ENCODE peak calls at places on chromosomes 16 and 17, in nine cellular contexts. J is choroid plexus epithelial cell; W is HFF-Myc; T is CD8-positive, alpha-beta T cell; C is GM06990; B is WERI-Rb-1; V is tibial artery; A is transverse colon; L is foreskin fibroblast. N is an unnamed sample.

GRCh38 chr17:5901731-5902660 is 168.2 kb upstream of the WSCD1 start:
- DNase-seq in J (no peak), W (no peak), T (no peak), C (no peak), B (no peak), V (no peak), A (no peak), L (no peak), N (no peak)

GRCh38 chr16:61797960-61798359 is 238.3 kb downstream of the CDH8 start:
- DNase-seq in J (no peak), W (no peak), T (no peak), C (no peak), B (no peak), V (no peak), A (no peak), L (no peak), N (no peak)

GRCh38 chr16:4840984-4841383 is 6.1 kb downstream of the GLYR1 start:
- DNase-seq in J (no peak), W (no peak), T (no peak), C (no peak), B (no peak), V (no peak), A (no peak), L (no peak), N (no peak)

GRCh38 chr17:40315678-40316570 is 6.9 kb downstream of the RARA start:
- DNase-seq in J (no peak), W (no peak), T (no peak), C (no peak), B (no peak), V (no peak), A (no peak), L (no peak), N (no peak)

GRCh38 chr17:82058230-82058854 is 6.6 kb downstream of the GPS1 start:
- DNase-seq in J (no peak), W (no peak), T (no peak), C (peak), B (no peak), V (no peak), A (no peak), L (no peak), N (no peak)

GRCh38 chr16:28981517-28981916 is 3.3 kb upstream of the LAT start:
- DNase-seq in J (peak), W (no peak), T (no peak), C (no peak), B (peak), V (no peak), A (no peak), L (no peak), N (no peak)

GRCh38 chr17:40499551-40500189 is 1.8 kb downstream of the TNS4 start:
- DNase-seq in J (peak), W (no peak), T (no peak), C (no peak), B (peak), V (peak), A (peak), L (peak), N (no peak)

GRCh38 chr17:64423881-64424280 is 25.0 kb upstream of the MILR1 start:
- DNase-seq in J (peak), W (no peak), T (no peak), C (no peak), B (no peak), V (no peak), A (no peak), L (no peak), N (no peak)

GRCh38 chr17:80569936-80570335 is 25.3 kb downstream of the RPTOR start:
- DNase-seq in J (no peak), W (no peak), T (no peak), C (no peak), B (no peak), V (no peak), A (no peak), L (no peak), N (no peak)

GRCh38 chr17:17739388-17740066 is 58.3 kb downstream of the RAI1 start:
- DNase-seq in J (peak), W (no peak), T (no peak), C (no peak), B (peak), V (no peak), A (peak), L (peak), N (no peak)

GRCh38 chr17:50176559-50177471 is 11.0 kb downstream of the SGCA start:
- DNase-seq in J (peak), W (no peak), T (no peak), C (no peak), B (no peak), V (no peak), A (no peak), L (no peak), N (no peak)

GRCh38 chr17:81803728-81804558 is at the start of gene GCGR:
- DNase-seq in J (no peak), W (no peak), T (no peak), C (no peak), B (peak), V (no peak), A (no peak), L (no peak), N (no peak)

GRCh38 chr16:54883358-54883757 is 47.3 kb upstream of the IRX5 start:
- DNase-seq in J (no peak), W (no peak), T (no peak), C (no peak), B (no peak), V (no peak), A (no peak), L (no peak), N (no peak)

GRCh38 chr17:2396568-2397246 is 4.2 kb downstream of the MNT start:
- DNase-seq in J (peak), W (no peak), T (no peak), C (peak), B (peak), V (peak), A (peak), L (peak), N (peak)

GRCh38 chr17:78748730-78749317 is 33.2 kb downstream of the CYTH1 start:
- DNase-seq in J (peak), W (peak), T (peak), C (peak), B (no peak), V (peak), A (peak), L (peak), N (no peak)

GRCh38 chr17:8175795-8176196 is 384 bp downstream of the TMEM107 start:
- DNase-seq in J (no peak), W (no peak), T (no peak), C (no peak), B (no peak), V (no peak), A (peak), L (no peak), N (no peak)

GRCh38 chr16:4521971-4522623 is 16.5 kb downstream of the CDIP1 start:
- DNase-seq in J (peak), W (no peak), T (no peak), C (no peak), B (peak), V (no peak), A (no peak), L (peak), N (no peak)

GRCh38 chr17:82670661-82671060 is 22.4 kb upstream of the WDR45B start:
- DNase-seq in J (no peak), W (no peak), T (no peak), C (no peak), B (no peak), V (no peak), A (no peak), L (no peak), N (no peak)

GRCh38 chr16:83952587-83952939 is 477 bp upstream of the OSGIN1 start:
- DNase-seq in J (no peak), W (peak), T (no peak), C (no peak), B (no peak), V (no peak), A (no peak), L (no peak), N (no peak)

GRCh38 chr17:74746922-74747321 is 1.5 kb upstream of the NHERF1 start:
- DNase-seq in J (no peak), W (no peak), T (no peak), C (no peak), B (no peak), V (no peak), A (no peak), L (no peak), N (no peak)

GRCh38 chr16:70432304-70432799 is 6.5 kb downstream of the ST3GAL2 start:
- DNase-seq in J (no peak), W (no peak), T (no peak), C (no peak), B (no peak), V (no peak), A (no peak), L (no peak), N (no peak)

GRCh38 chr17:39027037-39027436 is 59.8 kb upstream of the FBXO47 start:
- DNase-seq in J (no peak), W (no peak), T (no peak), C (peak), B (peak), V (peak), A (peak), L (no peak), N (no peak)

GRCh38 chr16:52366997-52367396 is 179.9 kb downstream of the TOX3 start:
- DNase-seq in J (no peak), W (no peak), T (no peak), C (no peak), B (no peak), V (no peak), A (no peak), L (no peak), N (no peak)

GRCh38 chr16:85436636-85437160 is 176.4 kb upstream of the GSE1 start:
- DNase-seq in J (no peak), W (no peak), T (no peak), C (no peak), B (peak), V (no peak), A (peak), L (no peak), N (no peak)

GRCh38 chr16:14168146-14168545 is 97.0 kb downstream of the MRTFB start:
- DNase-seq in J (peak), W (no peak), T (no peak), C (no peak), B (no peak), V (no peak), A (no peak), L (no peak), N (no peak)

GRCh38 chr17:66707051-66707450 is 127.9 kb upstream of the CACNG5 start:
- DNase-seq in J (no peak), W (no peak), T (no peak), C (no peak), B (no peak), V (no peak), A (no peak), L (no peak), N (no peak)

GRCh38 chr16:73231969-73232554 is 184.1 kb upstream of the ZFHX3 start:
- DNase-seq in J (no peak), W (no peak), T (no peak), C (no peak), B (no peak), V (no peak), A (no peak), L (no peak), N (no peak)

GRCh38 chr16:73233423-73233762 is 185.5 kb upstream of the ZFHX3 start:
- DNase-seq in J (no peak), W (no peak), T (no peak), C (no peak), B (no peak), V (no peak), A (no peak), L (no peak), N (no peak)

GRCh38 chr16:73231379-73231778 is 183.5 kb upstream of the ZFHX3 start:
- DNase-seq in J (no peak), W (no peak), T (no peak), C (no peak), B (no peak), V (no peak), A (no peak), L (no peak), N (no peak)

GRCh38 chr16:73230651-73231050 is 182.7 kb upstream of the ZFHX3 start:
- DNase-seq in J (no peak), W (no peak), T (no peak), C (no peak), B (no peak), V (no peak), A (no peak), L (no peak), N (no peak)

DNA sequence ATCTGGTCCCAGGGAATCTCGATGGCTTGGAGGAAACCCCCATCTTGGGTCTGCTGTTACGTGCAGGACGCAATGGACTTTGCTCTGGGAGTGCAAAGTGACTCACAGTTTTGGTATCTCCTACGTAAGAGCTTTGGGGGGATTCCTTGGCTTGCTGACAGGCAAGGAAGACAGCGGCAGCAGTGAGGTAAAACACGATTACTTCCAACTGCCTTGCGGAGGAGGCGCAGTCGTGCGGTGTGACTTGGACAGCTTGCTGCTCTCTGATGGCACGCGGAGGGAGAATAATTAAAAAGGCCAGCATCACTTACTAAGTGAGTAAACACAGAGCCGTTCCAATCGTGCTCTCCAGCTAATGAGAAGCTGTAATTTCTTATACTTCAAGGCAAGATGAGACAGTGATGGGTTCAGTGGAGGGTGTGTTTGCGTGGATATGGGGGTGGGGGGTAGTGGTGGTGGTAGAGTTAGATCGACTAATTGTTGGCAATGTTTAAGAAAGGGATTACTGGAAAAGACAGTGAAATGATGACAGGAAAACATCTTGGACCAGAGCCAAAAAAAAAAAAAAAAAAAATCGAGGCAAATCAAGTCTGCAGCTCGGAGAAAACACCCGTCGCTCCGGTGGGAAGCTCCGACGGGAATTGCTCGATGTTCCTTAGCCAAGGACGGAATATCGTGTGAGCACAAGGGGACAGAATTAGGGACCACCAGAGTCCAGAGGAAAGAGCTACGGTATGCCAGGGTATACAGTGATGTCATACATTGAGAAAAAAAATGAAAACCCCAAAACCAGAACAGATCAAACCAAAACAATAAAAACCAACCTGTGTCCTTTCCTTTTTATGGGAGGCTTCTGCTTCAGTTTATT is 184.9 kb upstream of the ZFHX3 start:
- DNase-seq in J (peak), W (peak), T (no peak), C (no peak), B (no peak), V (no peak), A (peak), L (peak), N (peak)
- H3K4me3 ChIP-seq in J (peak), W (no peak), T (no peak), C (no peak), B (no peak), V (peak), A (no peak), L (peak), N (peak)

GRCh38 chr17:48219605-48220004 is 112.0 kb downstream of the SNX11 start:
- DNase-seq in J (no peak), W (no peak), T (no peak), C (no peak), B (no peak), V (no peak), A (no peak), L (no peak), N (no peak)

GRCh38 chr17:48213797-48214196 is 106.2 kb downstream of the SNX11 start:
- DNase-seq in J (no peak), W (no peak), T (no peak), C (no peak), B (no peak), V (no peak), A (no peak), L (no peak), N (no peak)

GRCh38 chr17:48211787-48212186 is 104.2 kb downstream of the SNX11 start:
- DNase-seq in J (no peak), W (no peak), T (no peak), C (no peak), B (no peak), V (no peak), A (no peak), L (no peak), N (no peak)

GRCh38 chr17:48211011-48211410 is 103.4 kb downstream of the SNX11 start:
- DNase-seq in J (no peak), W (no peak), T (no peak), C (no peak), B (no peak), V (no peak), A (no peak), L (no peak), N (no peak)

DNA sequence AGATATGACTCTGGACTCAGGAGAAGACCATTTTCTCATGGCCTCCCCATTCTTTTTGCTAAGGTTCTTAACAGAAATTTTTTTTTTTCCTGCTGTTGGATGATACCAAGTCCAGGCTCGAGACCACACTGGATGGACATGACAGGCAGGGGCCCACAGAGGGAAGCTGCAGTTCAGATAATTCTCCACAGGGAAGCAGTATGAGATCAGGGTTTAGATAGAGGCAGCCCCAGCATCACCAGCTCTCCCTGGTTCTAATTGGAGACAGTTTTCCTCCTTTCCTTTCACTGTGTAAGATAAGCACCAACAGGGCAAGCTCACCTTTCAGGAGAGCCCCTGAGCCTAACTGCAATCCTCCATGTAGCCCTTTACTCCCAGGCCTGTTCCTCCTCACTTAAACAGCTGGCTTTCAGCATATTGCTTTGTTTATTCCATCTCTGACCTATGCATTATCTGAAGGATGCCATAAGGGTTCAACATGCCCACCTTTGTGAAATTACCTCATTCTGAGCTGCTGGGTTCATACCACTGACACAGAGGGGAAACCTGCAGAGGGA is 108.1 kb downstream of the SNX11 start:
- DNase-seq in J (peak), W (no peak), T (no peak), C (no peak), B (peak), V (no peak), A (peak), L (peak), N (no peak)
- TF ChIP-seq CTCF in J (peak), W (peak), T (no peak), C (peak), B (peak), V (peak), A (peak), L (peak), N (peak)

GRCh38 chr16:67105881-67106280 is 3.9 kb upstream of the PHAF1 start:
- DNase-seq in J (no peak), W (no peak), T (no peak), C (no peak), B (no peak), V (peak), A (no peak), L (no peak), N (no peak)

GRCh38 chr16:67108931-67109406 is 772 bp upstream of the PHAF1 start:
- DNase-seq in J (no peak), W (no peak), T (no peak), C (no peak), B (no peak), V (no peak), A (no peak), L (no peak), N (no peak)

GRCh38 chr16:67110136-67110847 is 551 bp downstream of the PHAF1 start:
- DNase-seq in J (no peak), W (no peak), T (no peak), C (no peak), B (no peak), V (peak), A (no peak), L (no peak), N (no peak)

GRCh38 chr16:67109407-67110135 is at the start of gene PHAF1:
- DNase-seq in J (peak), W (peak), T (peak), C (peak), B (peak), V (peak), A (peak), L (peak), N (no peak)

DNA sequence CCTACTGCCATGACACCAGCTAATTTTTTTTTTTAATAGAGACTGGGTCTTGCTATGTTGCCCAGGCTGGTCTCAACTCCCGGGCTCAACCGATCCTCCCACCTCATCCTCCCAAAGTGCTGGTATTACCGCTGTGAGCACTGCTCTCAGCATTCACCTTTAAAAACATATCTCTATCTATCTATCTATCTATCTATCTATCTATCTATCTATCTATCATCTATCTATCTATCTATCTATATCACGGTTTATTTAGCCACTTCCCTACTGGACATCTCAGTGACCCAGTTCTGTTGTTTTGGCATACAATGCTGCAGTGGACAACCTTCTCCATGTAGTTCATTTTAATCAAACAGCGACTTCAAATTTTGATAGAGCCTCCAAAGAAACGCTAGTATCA is 1.3 kb upstream of the PHAF1 start:
- DNase-seq in J (no peak), W (no peak), T (no peak), C (no peak), B (no peak), V (no peak), A (no peak), L (no peak), N (no peak)
- H3K4me3 ChIP-seq in J (no peak), W (no peak), T (no peak), C (no peak), B (no peak), V (no peak), A (no peak), L (no peak), N (no peak)

GRCh38 chr16:22184615-22184968 is 21.5 kb upstream of the EEF2K start:
- DNase-seq in J (no peak), W (no peak), T (no peak), C (no peak), B (no peak), V (no peak), A (peak), L (no peak), N (no peak)

GRCh38 chr16:22181843-22182242 is 19.5 kb downstream of the SDR42E2 start:
- DNase-seq in J (no peak), W (no peak), T (no peak), C (no peak), B (no peak), V (no peak), A (no peak), L (no peak), N (no peak)

GRCh38 chr16:22183335-22183734 is 21.0 kb downstream of the SDR42E2 start:
- DNase-seq in J (no peak), W (no peak), T (no peak), C (no peak), B (no peak), V (no peak), A (no peak), L (no peak), N (no peak)

GRCh38 chr16:22186517-22186916 is 19.6 kb upstream of the EEF2K start:
- DNase-seq in J (no peak), W (no peak), T (no peak), C (no peak), B (peak), V (no peak), A (no peak), L (no peak), N (no peak)

DNA sequence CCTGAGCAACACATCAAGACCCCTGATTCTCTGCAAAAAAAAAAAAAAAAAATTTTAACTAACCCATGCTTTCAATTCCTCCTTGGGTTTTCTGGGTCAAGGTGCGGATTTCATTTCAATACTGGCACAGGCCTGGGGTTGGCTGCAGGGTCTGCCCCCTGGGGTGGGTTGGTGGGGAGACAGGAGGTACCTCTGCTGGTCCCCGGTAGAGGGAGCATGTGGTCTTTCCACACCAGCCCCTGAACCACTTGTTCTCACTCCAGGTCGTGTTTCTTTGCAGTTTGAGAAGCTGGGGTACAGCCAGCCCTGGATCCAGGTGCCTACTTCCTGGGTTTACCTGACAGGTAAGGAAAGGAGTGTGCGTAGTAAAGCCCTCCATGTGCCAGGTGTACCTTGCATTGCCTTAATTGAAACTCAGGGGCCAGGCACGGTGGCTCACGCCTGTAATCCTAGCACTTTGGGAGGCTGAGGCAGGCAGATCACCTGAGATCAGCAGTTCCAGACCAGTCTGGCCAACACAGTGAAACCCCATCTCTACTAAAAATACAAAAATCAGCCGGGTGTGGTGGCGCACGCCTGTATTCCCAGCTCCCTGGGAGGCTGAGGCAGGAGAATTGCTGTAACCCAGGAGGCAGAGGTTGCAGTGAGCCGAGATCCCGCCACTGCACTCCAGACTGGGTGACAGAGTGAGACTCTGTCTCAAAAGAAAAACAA is 21.8 kb downstream of the SDR42E2 start:
- DNase-seq in J (peak), W (no peak), T (no peak), C (no peak), B (no peak), V (no peak), A (no peak), L (no peak), N (no peak)
- TF ChIP-seq CTCF in J (peak), W (peak), T (no peak), C (peak), B (peak), V (no peak), A (no peak), L (peak), N (peak)